ENCODE peak calls at places on chromosomes 16 and 17, in four cellular contexts. One of them, this sample, is unnamed.

GRCh38 chr16:89633064-89633631 is 19.7 kb downstream of the DPEP1 start:
- DNase-seq in bronchial epithelial cell: peak; percentile 63
- DNase-seq in fibroblast of pulmonary artery: peak; percentile 5
- DNase-seq in fibroblast of lung: peak; percentile 74
- DNase-seq in this sample: peak; percentile 33

GRCh38 chr16:62201911-62202310 is 165.7 kb upstream of the CDH8 start:
- DNase-seq in bronchial epithelial cell: no peak
- DNase-seq in fibroblast of pulmonary artery: no peak
- DNase-seq in fibroblast of lung: no peak
- DNase-seq in this sample: no peak

GRCh38 chr17:20211246-20211645 is 202.1 kb downstream of the SPECC1 start:
- DNase-seq in bronchial epithelial cell: no peak
- DNase-seq in fibroblast of pulmonary artery: no peak
- DNase-seq in fibroblast of lung: no peak
- DNase-seq in this sample: no peak

GRCh38 chr16:27233731-27234130 is 30.4 kb downstream of the KDM8 start:
- DNase-seq in fibroblast of pulmonary artery: no peak
- DNase-seq in bronchial epithelial cell: no peak
- DNase-seq in fibroblast of lung: no peak
- DNase-seq in this sample: no peak

GRCh38 chr17:51947160-51947559 is 211.4 kb downstream of the CA10 start:
- DNase-seq in fibroblast of lung: no peak
- DNase-seq in fibroblast of pulmonary artery: no peak
- DNase-seq in bronchial epithelial cell: peak; percentile 18
- DNase-seq in this sample: no peak

GRCh38 chr16:66911112-66911511 is 7.6 kb downstream of the CDH16 start:
- DNase-seq in bronchial epithelial cell: peak; percentile 82
- DNase-seq in fibroblast of pulmonary artery: no peak
- DNase-seq in fibroblast of lung: no peak
- DNase-seq in this sample: no peak

GRCh38 chr16:29816694-29817441 is 916 bp downstream of the PAGR1 start:
- DNase-seq in fibroblast of pulmonary artery: peak; percentile 69
- DNase-seq in fibroblast of lung: peak; percentile 70
- DNase-seq in bronchial epithelial cell: peak; percentile 35
- DNase-seq in this sample: no peak

GRCh38 chr16:78291642-78292041 is 192.2 kb downstream of the WWOX start:
- DNase-seq in fibroblast of pulmonary artery: no peak
- DNase-seq in fibroblast of lung: no peak
- DNase-seq in bronchial epithelial cell: no peak
- DNase-seq in this sample: no peak

GRCh38 chr17:67829331-67829730 is 4.0 kb downstream of the BPTF start:
- DNase-seq in fibroblast of lung: peak; percentile 19
- DNase-seq in bronchial epithelial cell: peak; percentile 70
- DNase-seq in fibroblast of pulmonary artery: no peak
- DNase-seq in this sample: no peak

GRCh38 chr17:17485420-17485819 is 8.6 kb downstream of the MED9 start:
- DNase-seq in fibroblast of lung: no peak
- DNase-seq in bronchial epithelial cell: no peak
- DNase-seq in fibroblast of pulmonary artery: no peak
- DNase-seq in this sample: no peak

GRCh38 chr17:39618252-39618913 is 8.4 kb upstream of the PPP1R1B start:
- DNase-seq in fibroblast of lung: no peak
- DNase-seq in fibroblast of pulmonary artery: no peak
- DNase-seq in bronchial epithelial cell: no peak
- DNase-seq in this sample: no peak

GRCh38 chr17:40157972-40158371 is 17.6 kb downstream of the CASC3 start:
- DNase-seq in bronchial epithelial cell: peak; percentile 38
- DNase-seq in fibroblast of lung: no peak
- DNase-seq in fibroblast of pulmonary artery: no peak
- DNase-seq in this sample: no peak

GRCh38 chr17:83007504-83008475 is 71.6 kb upstream of the METRNL start:
- DNase-seq in fibroblast of pulmonary artery: no peak
- DNase-seq in bronchial epithelial cell: no peak
- DNase-seq in fibroblast of lung: peak; percentile 30
- DNase-seq in this sample: no peak

GRCh38 chr17:2853111-2853721 is 57.0 kb downstream of the RAP1GAP2 start:
- DNase-seq in fibroblast of pulmonary artery: peak; percentile 39
- DNase-seq in fibroblast of lung: peak; percentile 54
- DNase-seq in bronchial epithelial cell: peak; percentile 34
- DNase-seq in this sample: no peak

GRCh38 chr16:53732296-53732929 is 28.5 kb downstream of the FTO start:
- DNase-seq in fibroblast of lung: peak; percentile 23
- DNase-seq in bronchial epithelial cell: peak; percentile 50
- DNase-seq in fibroblast of pulmonary artery: peak; percentile 29
- DNase-seq in this sample: no peak

GRCh38 chr17:8124350-8125195 is 667 bp upstream of the HES7 start:
- DNase-seq in fibroblast of lung: peak; percentile 11
- DNase-seq in bronchial epithelial cell: no peak
- DNase-seq in fibroblast of pulmonary artery: no peak
- DNase-seq in this sample: no peak

GRCh38 chr17:11006530-11006929 is 168.6 kb upstream of the PIRT start:
- DNase-seq in bronchial epithelial cell: no peak
- DNase-seq in fibroblast of pulmonary artery: no peak
- DNase-seq in fibroblast of lung: no peak
- DNase-seq in this sample: no peak

GRCh38 chr16:49592507-49593422 is 219.2 kb downstream of the C16orf78 start:
- DNase-seq in fibroblast of pulmonary artery: peak; percentile 41
- DNase-seq in fibroblast of lung: peak; percentile 19
- DNase-seq in bronchial epithelial cell: no peak
- DNase-seq in this sample: no peak

GRCh38 chr16:57166951-57167350 is 18.9 kb downstream of the PSME3IP1 start:
- DNase-seq in fibroblast of pulmonary artery: peak; percentile 54
- DNase-seq in fibroblast of lung: peak; percentile 83
- DNase-seq in bronchial epithelial cell: peak; percentile 87
- DNase-seq in this sample: no peak

GRCh38 chr17:77553459-77554066 is 404.9 kb upstream of the TNRC6C start:
- DNase-seq in fibroblast of pulmonary artery: no peak
- DNase-seq in fibroblast of lung: no peak
- DNase-seq in bronchial epithelial cell: no peak
- DNase-seq in this sample: no peak

GRCh38 chr16:30984669-30985400 is at the start of gene HSD3B7:
- DNase-seq in bronchial epithelial cell: peak; percentile 50
- DNase-seq in fibroblast of pulmonary artery: peak; percentile 80
- DNase-seq in fibroblast of lung: peak; percentile 63
- DNase-seq in this sample: no peak

GRCh38 chr17:29760771-29761682 is 138.3 kb upstream of the CORO6 start:
- DNase-seq in bronchial epithelial cell: peak; percentile 67
- DNase-seq in fibroblast of pulmonary artery: peak; percentile 89
- DNase-seq in fibroblast of lung: peak; percentile 86
- DNase-seq in this sample: peak; percentile 39

GRCh38 chr16:3656491-3657468 is 2.3 kb downstream of the DNASE1 start:
- DNase-seq in fibroblast of lung: no peak
- DNase-seq in bronchial epithelial cell: no peak
- DNase-seq in fibroblast of pulmonary artery: no peak
- DNase-seq in this sample: no peak

GRCh38 chr17:63700528-63701441 is 860 bp upstream of the LIMD2 start:
- DNase-seq in fibroblast of lung: peak; percentile 67
- DNase-seq in fibroblast of pulmonary artery: peak; percentile 63
- DNase-seq in bronchial epithelial cell: no peak
- DNase-seq in this sample: no peak

GRCh38 chr17:50785942-50786570 is 18.7 kb upstream of the ANKRD40CL start:
- DNase-seq in fibroblast of lung: peak; percentile 66
- DNase-seq in fibroblast of pulmonary artery: peak; percentile 65
- DNase-seq in bronchial epithelial cell: peak; percentile 86
- DNase-seq in this sample: peak; percentile 8

GRCh38 chr17:28957992-28958355 is 6.7 kb upstream of the PHF12 start:
- DNase-seq in bronchial epithelial cell: no peak
- DNase-seq in fibroblast of lung: no peak
- DNase-seq in fibroblast of pulmonary artery: no peak
- DNase-seq in this sample: no peak

GRCh38 chr17:34781071-34781470 is 180.2 kb downstream of the CCT6B start:
- DNase-seq in bronchial epithelial cell: no peak
- DNase-seq in fibroblast of lung: no peak
- DNase-seq in fibroblast of pulmonary artery: no peak
- DNase-seq in this sample: peak; percentile 0

GRCh38 chr17:41957058-41957868 is 9.3 kb upstream of the CNP start:
- DNase-seq in bronchial epithelial cell: no peak
- DNase-seq in fibroblast of pulmonary artery: peak; percentile 70
- DNase-seq in fibroblast of lung: no peak
- DNase-seq in this sample: no peak

GRCh38 chr17:11122908-11123307 is 118.1 kb upstream of the SHISA6 start:
- DNase-seq in bronchial epithelial cell: no peak
- DNase-seq in fibroblast of lung: no peak
- DNase-seq in fibroblast of pulmonary artery: no peak
- DNase-seq in this sample: no peak

GRCh38 chr16:57694191-57694555 is 433 bp upstream of the DRC7 start:
- DNase-seq in bronchial epithelial cell: no peak
- DNase-seq in fibroblast of lung: no peak
- DNase-seq in fibroblast of pulmonary artery: no peak
- DNase-seq in this sample: no peak

GRCh38 chr16:20763461-20764232 is at the start of gene ACSM3:
- DNase-seq in fibroblast of pulmonary artery: peak; percentile 82
- DNase-seq in fibroblast of lung: peak; percentile 71
- DNase-seq in bronchial epithelial cell: peak; percentile 83
- DNase-seq in this sample: peak; percentile 47

GRCh38 chr17:45013021-45013997 is 38.1 kb downstream of the DCAKD start:
- DNase-seq in fibroblast of lung: no peak
- DNase-seq in fibroblast of pulmonary artery: no peak
- DNase-seq in bronchial epithelial cell: no peak
- DNase-seq in this sample: no peak

GRCh38 chr16:68230956-68231355 is 5.0 kb downstream of the ESRP2 start:
- DNase-seq in fibroblast of lung: no peak
- DNase-seq in bronchial epithelial cell: no peak
- DNase-seq in fibroblast of pulmonary artery: no peak
- DNase-seq in this sample: no peak

GRCh38 chr17:2198917-2199316 is 104.7 kb downstream of the SMG6 start:
- DNase-seq in fibroblast of lung: peak; percentile 88
- DNase-seq in fibroblast of pulmonary artery: peak; percentile 78
- DNase-seq in bronchial epithelial cell: no peak
- DNase-seq in this sample: no peak

GRCh38 chr16:74607310-74607966 is 524 bp upstream of the GLG1 start:
- DNase-seq in fibroblast of pulmonary artery: no peak
- DNase-seq in fibroblast of lung: no peak
- DNase-seq in bronchial epithelial cell: no peak
- DNase-seq in this sample: no peak

GRCh38 chr16:76970087-76970744 is 220.8 kb upstream of the MON1B start:
- DNase-seq in fibroblast of pulmonary artery: peak; percentile 73
- DNase-seq in bronchial epithelial cell: peak; percentile 25
- DNase-seq in fibroblast of lung: peak; percentile 18
- DNase-seq in this sample: no peak

GRCh38 chr16:10824111-10824893 is 5.7 kb upstream of the TVP23A start:
- DNase-seq in bronchial epithelial cell: no peak
- DNase-seq in fibroblast of lung: no peak
- DNase-seq in fibroblast of pulmonary artery: no peak
- DNase-seq in this sample: no peak

GRCh38 chr16:53952215-53953208 is 248.6 kb downstream of the FTO start:
- DNase-seq in fibroblast of pulmonary artery: peak; percentile 35
- DNase-seq in fibroblast of lung: peak; percentile 48
- DNase-seq in bronchial epithelial cell: no peak
- DNase-seq in this sample: no peak

GRCh38 chr17:75877752-75878173 is 618 bp downstream of the TRIM47 start:
- DNase-seq in fibroblast of lung: peak; percentile 72
- DNase-seq in fibroblast of pulmonary artery: peak; percentile 73
- DNase-seq in bronchial epithelial cell: peak; percentile 56
- DNase-seq in this sample: no peak
- TF ChIP-seq CTCF in fibroblast of lung: peak; percentile 30
- TF ChIP-seq CTCF in fibroblast of pulmonary artery: peak; percentile 30
- TF ChIP-seq CTCF in bronchial epithelial cell: peak; percentile 74
- TF ChIP-seq CTCF in this sample: peak; percentile 35

DNA sequence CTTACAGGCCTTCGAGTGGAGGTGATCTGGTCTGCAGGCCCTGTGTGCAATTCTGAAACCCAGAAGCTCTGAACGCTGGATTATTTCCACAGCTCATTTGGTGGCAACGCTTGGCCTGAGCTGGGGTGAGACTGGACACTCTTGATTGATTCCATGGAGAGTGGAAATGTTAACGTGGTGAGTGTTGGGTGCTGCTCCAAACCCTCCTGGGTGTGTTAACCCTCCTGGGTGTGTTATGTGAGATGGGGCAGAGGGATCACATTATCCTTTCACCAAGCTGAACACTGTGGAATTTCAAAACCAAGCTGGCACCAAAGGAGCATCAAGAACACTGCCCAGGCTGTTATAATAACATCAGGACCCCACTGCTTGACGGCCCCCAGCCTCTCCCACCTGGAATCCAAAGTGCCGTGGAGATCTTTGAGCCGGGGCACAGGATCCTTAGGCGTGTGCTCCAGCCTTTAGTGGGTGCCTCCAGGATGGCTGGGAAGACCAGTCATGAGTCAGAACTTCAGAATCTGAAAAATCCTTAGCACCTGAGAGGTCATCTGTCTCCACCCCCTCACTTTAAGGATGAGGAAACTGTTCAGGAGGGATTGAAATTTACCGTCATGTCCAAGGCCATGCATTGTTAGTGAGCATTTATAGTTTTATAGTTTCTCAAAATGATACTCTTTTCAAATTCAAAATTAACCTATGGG is 75.0 kb downstream of the RPTOR start:
- DNase-seq in fibroblast of pulmonary artery: no peak
- DNase-seq in bronchial epithelial cell: peak; percentile 84
- DNase-seq in fibroblast of lung: peak; percentile 70
- DNase-seq in this sample: no peak
- H3K4me3 ChIP-seq in fibroblast of pulmonary artery: no peak overlapping the region
- H3K4me3 ChIP-seq in bronchial epithelial cell: no peak overlapping the region
- H3K4me3 ChIP-seq in fibroblast of lung: no peak overlapping the region
- H3K4me3 ChIP-seq in this sample: no peak overlapping the region

GRCh38 chr17:66625321-66625767 is 209.6 kb upstream of the CACNG5 start:
- DNase-seq in fibroblast of pulmonary artery: peak; percentile 55
- DNase-seq in fibroblast of lung: peak; percentile 26
- DNase-seq in bronchial epithelial cell: peak; percentile 52
- DNase-seq in this sample: no peak
- TF ChIP-seq CTCF in fibroblast of pulmonary artery: peak; percentile 51
- TF ChIP-seq CTCF in fibroblast of lung: peak; percentile 24
- TF ChIP-seq CTCF in bronchial epithelial cell: peak; percentile 31
- TF ChIP-seq CTCF in this sample: peak; percentile 40

DNA sequence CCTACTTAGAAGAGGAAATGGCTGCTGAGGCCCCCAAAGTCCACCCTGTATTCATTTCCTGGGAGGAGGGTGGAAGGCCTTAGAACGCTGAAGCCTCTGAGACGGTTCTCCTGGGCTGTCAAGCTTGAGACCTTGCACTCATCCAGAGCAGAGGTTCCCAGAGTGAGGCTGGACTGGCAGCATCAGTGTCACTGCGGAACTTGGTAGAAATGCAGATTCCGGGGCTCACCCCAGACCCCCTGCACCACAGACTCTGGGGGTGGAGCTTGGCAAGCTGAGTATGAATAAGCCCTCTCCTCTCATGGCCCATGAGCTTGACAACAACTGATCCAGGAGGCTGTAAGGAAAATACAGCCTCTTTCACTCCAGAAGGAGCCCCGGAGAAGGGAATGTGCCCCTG is 218.3 kb downstream of the IRF8 start:
- DNase-seq in fibroblast of lung: no peak
- DNase-seq in bronchial epithelial cell: no peak
- DNase-seq in fibroblast of pulmonary artery: no peak
- DNase-seq in this sample: no peak
- H3K4me3 ChIP-seq in fibroblast of lung: no peak overlapping the region
- H3K4me3 ChIP-seq in bronchial epithelial cell: no peak overlapping the region
- H3K4me3 ChIP-seq in fibroblast of pulmonary artery: no peak overlapping the region
- H3K4me3 ChIP-seq in this sample: no peak overlapping the region

This sample was measured in BJ.